ENCODE peak calls at places on chromosomes 12 and 14, in ten cellular contexts. F is pancreas, C is epithelial cell of esophagus, J is breast epithelium, S is sigmoid colon, W is upper lobe of right lung, V is AG04450, N is choroid plexus epithelial cell, O is astrocyte, L is prostate gland. X is an unnamed sample.

GRCh38 chr12:75722714-75723200 is 211.3 kb upstream of the KRR1 start:
- DNase-seq in L (peak; percentile 69), W (no peak), J (no peak), V (peak; percentile 48), O (peak; percentile 93), F (no peak), N (peak; percentile 92), C (peak; percentile 82), S (peak; percentile 88), X (no peak)

GRCh38 chr14:23801766-23802165 is 151.8 kb upstream of the DHRS4 start:
- DNase-seq in N (no peak), F (no peak), J (no peak), L (no peak), O (no peak), V (no peak), W (no peak), S (no peak), C (no peak), X (no peak)

GRCh38 chr14:24982472-24983155 is 67.3 kb downstream of the STXBP6 start:
- DNase-seq in L (peak; percentile 25), N (peak; percentile 88), O (peak; percentile 87), V (peak; percentile 69), S (no peak), W (no peak), F (no peak), J (no peak), C (peak; percentile 10), X (no peak)

GRCh38 chr12:52699960-52700359 is 3.4 kb downstream of the KRT77 start:
- DNase-seq in W (no peak), O (no peak), L (no peak), V (no peak), N (no peak), C (no peak), S (no peak), F (no peak), J (no peak), X (no peak)

GRCh38 chr12:79233341-79233761 is 368.8 kb downstream of the SYT1 start:
- DNase-seq in V (no peak), W (no peak), N (no peak), S (no peak), O (no peak), L (no peak), C (no peak), J (no peak), F (no peak), X (no peak)

GRCh38 chr12:905273-906076 is 44.0 kb downstream of the RAD52 start:
- DNase-seq in N (peak; percentile 45), O (no peak), W (no peak), J (no peak), F (no peak), V (no peak), S (no peak), C (no peak), L (no peak), X (no peak)

GRCh38 chr12:6181166-6181565 is 19.0 kb upstream of the CD9 start:
- DNase-seq in C (no peak), V (no peak), F (no peak), S (no peak), J (no peak), N (no peak), O (no peak), W (no peak), L (no peak), X (no peak)

GRCh38 chr14:73741876-73742519 is 27.8 kb upstream of the PNMA1 start:
- DNase-seq in S (peak; percentile 70), L (no peak), V (no peak), W (no peak), N (no peak), O (no peak), C (no peak), F (no peak), J (no peak), X (no peak)

GRCh38 chr14:90671382-90671781 is 144.8 kb downstream of the TTC7B start:
- DNase-seq in N (no peak), F (no peak), V (no peak), O (no peak), C (no peak), W (no peak), J (no peak), S (no peak), L (no peak), X (no peak)

GRCh38 chr12:59972941-59973340 is 377.1 kb downstream of the SLC16A7 start:
- DNase-seq in J (no peak), S (no peak), C (peak; percentile 65), O (peak; percentile 91), F (no peak), N (peak; percentile 52), V (peak; percentile 53), W (no peak), L (no peak), X (no peak)

GRCh38 chr12:116406529-116406928 is 129.0 kb upstream of the MED13L start:
- DNase-seq in O (no peak), S (peak; percentile 95), L (peak; percentile 94), J (peak; percentile 76), F (no peak), N (peak; percentile 81), C (peak; percentile 93), V (no peak), W (peak; percentile 75), X (peak; percentile 42)

GRCh38 chr12:52139579-52140062 is 52.2 kb downstream of the KRT80 start:
- DNase-seq in L (no peak), C (peak; percentile 62), V (no peak), W (no peak), O (no peak), J (no peak), N (no peak), S (no peak), F (no peak), X (no peak)

GRCh38 chr12:39503445-39503844 is 60.5 kb upstream of the KIF21A start:
- DNase-seq in J (no peak), O (peak; percentile 40), V (no peak), C (peak; percentile 76), N (peak; percentile 55), S (no peak), L (no peak), W (no peak), F (no peak), X (no peak)

GRCh38 chr14:52349731-52350130 is 35.6 kb downstream of the PTGER2 start:
- DNase-seq in O (no peak), V (no peak), F (no peak), J (no peak), W (no peak), N (no peak), S (no peak), L (no peak), C (no peak), X (no peak)

DNA sequence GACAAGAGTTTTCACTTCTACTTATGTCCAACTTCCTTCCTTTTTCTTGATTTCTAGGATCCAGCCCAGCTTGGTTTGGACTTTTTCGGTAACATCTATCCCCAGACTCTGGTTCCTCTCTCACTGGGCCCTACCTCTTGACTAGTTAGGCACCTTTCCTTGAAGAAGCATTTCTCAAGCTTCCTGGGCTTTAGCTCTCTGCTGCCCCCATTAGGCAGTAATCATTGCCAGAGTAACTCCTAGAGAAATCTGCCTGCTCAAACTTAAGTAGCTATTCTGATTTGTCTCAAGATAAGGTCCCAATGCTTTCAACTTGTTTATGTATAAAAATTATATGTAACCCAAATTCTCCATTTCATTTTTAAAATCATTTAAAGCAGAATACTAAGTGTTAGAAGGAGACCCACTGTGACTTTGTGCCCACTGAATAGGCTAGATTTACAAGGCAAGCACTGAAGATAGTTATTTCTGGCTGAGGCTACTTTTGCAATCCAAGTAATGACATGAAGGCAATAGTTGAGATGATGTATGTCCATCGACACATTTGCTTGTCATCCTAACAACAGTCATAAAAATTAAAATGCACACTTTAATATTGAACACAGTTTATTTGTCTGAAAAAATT is 275.0 kb upstream of the G2E3 start:
- DNase-seq in N (peak; percentile 83), C (peak; percentile 70), V (no peak), W (no peak), L (no peak), S (no peak), O (peak; percentile 27), J (no peak), F (no peak), X (no peak)
- TF ChIP-seq CTCF in N (peak; percentile 95), C (peak; percentile 94), V (peak; percentile 95), W (peak; percentile 57), L (peak; percentile 33), S (peak; percentile 27), O (peak; percentile 78), J (peak; percentile 23), F (peak; percentile 40), X (peak; percentile 99)

DNA sequence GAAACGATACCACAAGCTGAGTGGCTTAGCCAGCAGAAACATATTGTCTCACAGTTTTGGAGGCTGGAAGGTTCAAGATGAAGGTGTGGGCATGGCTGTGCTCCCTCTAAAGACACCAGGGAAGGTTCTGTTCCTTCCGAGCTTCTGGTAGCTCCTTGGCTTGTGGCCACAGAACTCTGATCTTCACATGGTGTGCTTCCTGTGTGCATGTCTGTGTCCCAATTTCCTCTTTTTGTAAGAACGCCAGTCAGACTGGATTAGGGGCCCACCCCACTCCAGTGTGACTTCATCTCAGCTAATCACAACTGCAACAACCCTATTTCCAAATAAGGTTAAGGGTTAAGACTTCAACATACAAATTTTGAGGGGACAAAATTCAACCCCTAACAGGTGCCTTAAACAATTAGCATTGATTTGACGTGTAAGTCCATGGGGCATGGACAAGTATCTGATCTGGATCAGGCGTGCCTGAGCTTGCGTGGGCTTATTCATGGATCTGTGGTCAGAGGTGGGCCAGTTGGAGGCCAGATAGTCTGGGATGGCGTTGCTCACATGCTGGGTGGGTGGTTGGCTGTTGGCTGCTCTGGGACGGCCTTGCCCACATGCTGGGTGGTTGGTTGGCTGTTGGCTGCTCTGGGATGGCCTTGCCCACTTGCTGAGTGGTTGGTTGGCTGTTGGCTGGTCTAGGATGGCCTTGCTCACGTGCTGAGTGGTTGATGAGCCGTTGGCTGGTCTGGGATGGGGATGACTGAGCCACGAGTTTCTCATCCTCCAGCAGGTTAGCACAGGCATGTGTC is 88.5 kb downstream of the LGMN start:
- DNase-seq in J (no peak), W (peak; percentile 72), C (peak; percentile 81), V (no peak), S (no peak), N (peak; percentile 68), F (no peak), O (no peak), L (peak; percentile 43), X (no peak)
- H3K4me3 ChIP-seq in J (no peak overlapping the region), W (no peak overlapping the region), C (no peak overlapping the region), V (no peak overlapping the region), S (no peak overlapping the region), N (no peak overlapping the region), F (no peak overlapping the region), O (no peak overlapping the region), L (no peak overlapping the region), X (no peak overlapping the region)

GRCh38 chr12:30457621-30458289 is 237.9 kb downstream of the IPO8 start:
- DNase-seq in J (no peak), C (peak; percentile 87), L (no peak), S (no peak), F (no peak), O (peak; percentile 67), W (no peak), N (peak; percentile 84), V (peak; percentile 26), X (no peak)
- TF ChIP-seq CTCF in J (no peak), C (peak; percentile 52), L (no peak), S (no peak), F (no peak), O (peak; percentile 33), W (peak; percentile 9), N (peak; percentile 46), V (peak; percentile 43), X (peak; percentile 44)

DNA sequence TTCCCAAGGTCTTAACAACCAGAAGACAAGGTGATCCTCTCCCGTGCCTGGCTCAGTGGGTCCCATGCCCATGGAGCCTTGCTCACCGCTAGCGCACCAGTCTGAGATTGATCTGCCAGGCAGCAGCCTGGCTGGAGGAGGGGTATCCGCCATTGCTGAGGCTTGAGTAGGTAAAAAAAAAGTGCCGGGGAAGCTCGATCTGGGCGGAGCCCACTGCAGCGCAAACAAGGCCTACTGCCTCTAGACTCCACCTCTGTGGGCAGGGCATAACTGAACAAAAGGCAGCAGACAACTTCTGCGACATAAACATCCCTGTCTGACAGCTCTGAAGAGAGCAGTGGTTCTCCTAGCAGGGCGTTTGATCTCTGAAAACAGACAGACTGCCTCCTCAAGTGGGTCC is 104.0 kb downstream of the C14orf39 start:
- DNase-seq in F (no peak), L (no peak), O (no peak), N (no peak), V (no peak), W (no peak), S (no peak), C (no peak), J (no peak), X (no peak)
- H3K4me3 ChIP-seq in F (no peak overlapping the region), L (no peak overlapping the region), O (no peak overlapping the region), N (no peak overlapping the region), V (no peak overlapping the region), W (no peak overlapping the region), S (no peak overlapping the region), C (no peak overlapping the region), J (no peak overlapping the region), X (no peak overlapping the region)